ENCODE peak calls at places on chromosome 1, in seven cellular contexts. One of them, this sample, is unnamed. For H3K4me1, the result is how much of the 10 kb centered on the place peaks cover.

GRCh38 chr1:3069491-3070303 is 694 bp downstream of the PRDM16 start:
- DNase-seq in lower lobe of right lung: peak
- DNase-seq in HCT116: peak
- DNase-seq in astrocyte: peak
- DNase-seq in right lobe of liver: no peak
- DNase-seq in K562: no peak
- DNase-seq in spleen: peak
- DNase-seq in this sample: no peak

GRCh38 chr1:24946861-24947658 is 17.0 kb upstream of the RUNX3 start:
- DNase-seq in spleen: no peak
- DNase-seq in K562: no peak
- DNase-seq in right lobe of liver: no peak
- DNase-seq in astrocyte: peak
- DNase-seq in lower lobe of right lung: no peak
- DNase-seq in HCT116: no peak
- DNase-seq in this sample: no peak

GRCh38 chr1:41432481-41433280 is 51.8 kb downstream of the EDN2 start:
- DNase-seq in spleen: peak
- DNase-seq in astrocyte: peak
- DNase-seq in lower lobe of right lung: peak
- DNase-seq in right lobe of liver: peak
- DNase-seq in K562: peak
- DNase-seq in HCT116: peak
- DNase-seq in this sample: peak

GRCh38 chr1:3743826-3744225 is 8.4 kb upstream of the CCDC27 start:
- DNase-seq in HCT116: no peak
- DNase-seq in right lobe of liver: no peak
- DNase-seq in astrocyte: no peak
- DNase-seq in lower lobe of right lung: peak
- DNase-seq in spleen: no peak
- DNase-seq in K562: no peak
- DNase-seq in this sample: no peak

GRCh38 chr1:66354311-66354922 is 179.5 kb upstream of the SGIP1 start:
- DNase-seq in K562: no peak
- DNase-seq in lower lobe of right lung: no peak
- DNase-seq in astrocyte: peak
- DNase-seq in right lobe of liver: no peak
- DNase-seq in spleen: no peak
- DNase-seq in HCT116: no peak
- DNase-seq in this sample: no peak

GRCh38 chr1:150065184-150065871 is 2.2 kb upstream of the VPS45 start:
- DNase-seq in right lobe of liver: no peak
- DNase-seq in lower lobe of right lung: no peak
- DNase-seq in spleen: no peak
- DNase-seq in K562: no peak
- DNase-seq in astrocyte: peak
- DNase-seq in HCT116: peak
- DNase-seq in this sample: no peak

GRCh38 chr1:94971491-94971924 is 44.6 kb upstream of the CNN3 start:
- DNase-seq in HCT116: no peak
- DNase-seq in K562: no peak
- DNase-seq in right lobe of liver: no peak
- DNase-seq in spleen: no peak
- DNase-seq in lower lobe of right lung: no peak
- DNase-seq in astrocyte: peak
- DNase-seq in this sample: no peak

GRCh38 chr1:225004396-225004795 is 74.9 kb downstream of the DNAH14 start:
- DNase-seq in lower lobe of right lung: no peak
- DNase-seq in K562: no peak
- DNase-seq in HCT116: no peak
- DNase-seq in right lobe of liver: no peak
- DNase-seq in astrocyte: no peak
- DNase-seq in spleen: no peak
- DNase-seq in this sample: no peak

GRCh38 chr1:226471467-226471866 is 63.6 kb upstream of the PARP1 start:
- DNase-seq in spleen: no peak
- DNase-seq in right lobe of liver: no peak
- DNase-seq in HCT116: no peak
- DNase-seq in astrocyte: no peak
- DNase-seq in K562: no peak
- DNase-seq in lower lobe of right lung: no peak
- DNase-seq in this sample: no peak

GRCh38 chr1:160460683-160461287 is 60.4 kb downstream of the VANGL2 start:
- DNase-seq in HCT116: no peak
- DNase-seq in right lobe of liver: no peak
- DNase-seq in astrocyte: no peak
- DNase-seq in K562: no peak
- DNase-seq in spleen: no peak
- DNase-seq in lower lobe of right lung: no peak
- DNase-seq in this sample: no peak

GRCh38 chr1:214615111-214615510 is 12.1 kb downstream of the CENPF start:
- DNase-seq in astrocyte: peak
- DNase-seq in K562: no peak
- DNase-seq in spleen: no peak
- DNase-seq in right lobe of liver: no peak
- DNase-seq in lower lobe of right lung: no peak
- DNase-seq in HCT116: no peak
- DNase-seq in this sample: no peak

GRCh38 chr1:235933483-235934116 is 66.9 kb upstream of the LYST start:
- DNase-seq in spleen: no peak
- DNase-seq in right lobe of liver: no peak
- DNase-seq in HCT116: no peak
- DNase-seq in K562: no peak
- DNase-seq in lower lobe of right lung: peak
- DNase-seq in astrocyte: no peak
- DNase-seq in this sample: no peak

GRCh38 chr1:199007423-199007822 is 368.6 kb downstream of the PTPRC start:
- DNase-seq in right lobe of liver: no peak
- DNase-seq in spleen: no peak
- DNase-seq in astrocyte: no peak
- DNase-seq in lower lobe of right lung: peak
- DNase-seq in HCT116: no peak
- DNase-seq in K562: no peak
- DNase-seq in this sample: peak

GRCh38 chr1:3066826-3067225 is 2.2 kb upstream of the PRDM16 start:
- DNase-seq in lower lobe of right lung: peak
- DNase-seq in spleen: peak
- DNase-seq in K562: no peak
- DNase-seq in right lobe of liver: no peak
- DNase-seq in astrocyte: no peak
- DNase-seq in HCT116: no peak
- DNase-seq in this sample: no peak

GRCh38 chr1:43367026-43367903 is 546 bp downstream of the ELOVL1 start:
- DNase-seq in lower lobe of right lung: peak
- DNase-seq in astrocyte: peak
- DNase-seq in K562: peak
- DNase-seq in HCT116: peak
- DNase-seq in spleen: peak
- DNase-seq in right lobe of liver: no peak
- DNase-seq in this sample: peak

GRCh38 chr1:43307458-43308158 is 6.8 kb downstream of the TIE1 start:
- DNase-seq in lower lobe of right lung: peak
- DNase-seq in spleen: peak
- DNase-seq in HCT116: no peak
- DNase-seq in K562: no peak
- DNase-seq in right lobe of liver: no peak
- DNase-seq in astrocyte: no peak
- DNase-seq in this sample: no peak

GRCh38 chr1:214566158-214567104 is 15.0 kb upstream of the PTPN14 start:
- DNase-seq in right lobe of liver: no peak
- DNase-seq in lower lobe of right lung: no peak
- DNase-seq in spleen: no peak
- DNase-seq in HCT116: no peak
- DNase-seq in astrocyte: peak
- DNase-seq in K562: no peak
- DNase-seq in this sample: no peak

GRCh38 chr1:17013598-17014320 is 2.0 kb upstream of the ATP13A2 start:
- DNase-seq in spleen: peak
- DNase-seq in right lobe of liver: no peak
- DNase-seq in K562: peak
- DNase-seq in astrocyte: peak
- DNase-seq in HCT116: no peak
- DNase-seq in lower lobe of right lung: peak
- DNase-seq in this sample: no peak

GRCh38 chr1:230509281-230509977 is 83.3 kb upstream of the PGBD5 start:
- DNase-seq in K562: no peak
- DNase-seq in astrocyte: peak
- DNase-seq in right lobe of liver: no peak
- DNase-seq in lower lobe of right lung: no peak
- DNase-seq in spleen: no peak
- DNase-seq in HCT116: no peak
- DNase-seq in this sample: no peak

GRCh38 chr1:10962483-10962882 is 50.0 kb upstream of the TARDBP start:
- DNase-seq in K562: no peak
- DNase-seq in spleen: no peak
- DNase-seq in lower lobe of right lung: no peak
- DNase-seq in astrocyte: peak
- DNase-seq in HCT116: no peak
- DNase-seq in right lobe of liver: no peak
- DNase-seq in this sample: no peak

GRCh38 chr1:223683586-223684487 is 18.3 kb upstream of the CAPN8 start:
- DNase-seq in HCT116: no peak
- DNase-seq in K562: peak
- DNase-seq in right lobe of liver: peak
- DNase-seq in spleen: no peak
- DNase-seq in lower lobe of right lung: no peak
- DNase-seq in astrocyte: no peak
- DNase-seq in this sample: peak

GRCh38 chr1:25799758-25800537 is at the start of gene SELENON:
- DNase-seq in lower lobe of right lung: peak
- DNase-seq in right lobe of liver: peak
- DNase-seq in spleen: peak
- DNase-seq in HCT116: no peak
- DNase-seq in K562: peak
- DNase-seq in astrocyte: peak
- DNase-seq in this sample: peak

GRCh38 chr1:92538413-92539061 is 51.8 kb upstream of the GFI1 start:
- DNase-seq in astrocyte: peak
- DNase-seq in K562: no peak
- DNase-seq in right lobe of liver: no peak
- DNase-seq in lower lobe of right lung: no peak
- DNase-seq in spleen: no peak
- DNase-seq in HCT116: no peak
- DNase-seq in this sample: no peak

GRCh38 chr1:94602802-94603625 is 61.5 kb upstream of the F3 start:
- DNase-seq in HCT116: no peak
- DNase-seq in astrocyte: peak
- DNase-seq in K562: no peak
- DNase-seq in lower lobe of right lung: no peak
- DNase-seq in spleen: no peak
- DNase-seq in right lobe of liver: no peak
- DNase-seq in this sample: no peak

GRCh38 chr1:246797597-246797996 is 73.4 kb downstream of the SCCPDH start:
- DNase-seq in astrocyte: no peak
- DNase-seq in K562: peak
- DNase-seq in spleen: no peak
- DNase-seq in right lobe of liver: no peak
- DNase-seq in lower lobe of right lung: no peak
- DNase-seq in HCT116: no peak
- DNase-seq in this sample: no peak
- H3K4me1 ChIP-seq in astrocyte: under half
- H3K4me1 ChIP-seq in K562: under half
- H3K4me1 ChIP-seq in spleen: under half
- H3K4me1 ChIP-seq in right lobe of liver: under half
- H3K4me1 ChIP-seq in lower lobe of right lung: under half
- H3K4me1 ChIP-seq in HCT116: under half
- H3K4me1 ChIP-seq in this sample: under half

DNA sequence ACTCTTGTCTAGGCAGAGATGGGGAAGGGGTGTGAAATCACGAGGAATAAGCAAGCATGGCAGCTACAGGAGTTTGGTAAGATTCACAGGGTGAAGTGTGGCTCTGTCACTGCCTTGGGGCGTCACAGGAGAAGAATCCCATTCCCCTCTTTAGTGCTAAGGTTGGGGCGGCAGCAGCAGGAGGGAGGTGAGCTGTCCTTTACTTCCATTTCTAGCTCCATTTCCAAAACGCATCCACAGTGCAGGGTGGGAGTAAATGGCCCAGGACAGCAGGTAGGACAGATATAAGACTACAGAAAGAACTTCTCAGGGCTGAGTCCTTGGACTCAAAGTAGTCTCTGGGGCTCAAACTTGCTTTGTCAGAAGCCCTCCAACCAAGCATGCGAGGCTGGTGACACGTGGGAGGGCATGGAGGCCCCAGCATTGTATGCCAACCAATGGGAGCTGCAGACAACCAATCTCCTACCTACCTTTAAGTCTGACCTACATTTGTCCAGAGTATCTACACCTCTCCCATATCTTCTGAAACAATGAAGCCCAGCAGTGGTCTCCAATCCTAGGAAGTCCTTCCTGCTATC is 8.5 kb downstream of the MEF2D start:
- DNase-seq in right lobe of liver: no peak
- DNase-seq in astrocyte: no peak
- DNase-seq in lower lobe of right lung: no peak
- DNase-seq in HCT116: no peak
- DNase-seq in K562: no peak
- DNase-seq in spleen: no peak
- DNase-seq in this sample: peak
- H3K4me1 ChIP-seq in right lobe of liver: under half
- H3K4me1 ChIP-seq in astrocyte: half or more
- H3K4me1 ChIP-seq in lower lobe of right lung: half or more
- H3K4me1 ChIP-seq in HCT116: under half
- H3K4me1 ChIP-seq in K562: half or more
- H3K4me1 ChIP-seq in spleen: half or more
- H3K4me1 ChIP-seq in this sample: half or more

GRCh38 chr1:206658981-206659273 is 23.6 kb downstream of the DYRK3 start:
- DNase-seq in right lobe of liver: no peak
- DNase-seq in K562: peak
- DNase-seq in HCT116: no peak
- DNase-seq in spleen: no peak
- DNase-seq in lower lobe of right lung: no peak
- DNase-seq in astrocyte: no peak
- DNase-seq in this sample: no peak
- H3K4me1 ChIP-seq in right lobe of liver: under half
- H3K4me1 ChIP-seq in K562: half or more
- H3K4me1 ChIP-seq in HCT116: under half
- H3K4me1 ChIP-seq in spleen: under half
- H3K4me1 ChIP-seq in lower lobe of right lung: under half
- H3K4me1 ChIP-seq in astrocyte: under half
- H3K4me1 ChIP-seq in this sample: under half

GRCh38 chr1:27557596-27558340 is 46.2 kb downstream of the AHDC1 start:
- DNase-seq in right lobe of liver: no peak
- DNase-seq in K562: no peak
- DNase-seq in spleen: no peak
- DNase-seq in HCT116: peak
- DNase-seq in lower lobe of right lung: no peak
- DNase-seq in astrocyte: no peak
- DNase-seq in this sample: no peak
- H3K4me1 ChIP-seq in right lobe of liver: under half
- H3K4me1 ChIP-seq in K562: half or more
- H3K4me1 ChIP-seq in spleen: half or more
- H3K4me1 ChIP-seq in HCT116: under half
- H3K4me1 ChIP-seq in lower lobe of right lung: half or more
- H3K4me1 ChIP-seq in astrocyte: under half
- H3K4me1 ChIP-seq in this sample: under half

GRCh38 chr1:121445677-121446076 is 260.9 kb downstream of the SRGAP2C start:
- DNase-seq in K562: no peak
- DNase-seq in lower lobe of right lung: no peak
- DNase-seq in astrocyte: no peak
- DNase-seq in right lobe of liver: no peak
- DNase-seq in HCT116: no peak
- DNase-seq in spleen: no peak
- DNase-seq in this sample: no peak
- H3K4me1 ChIP-seq in K562: under half
- H3K4me1 ChIP-seq in lower lobe of right lung: under half
- H3K4me1 ChIP-seq in astrocyte: under half
- H3K4me1 ChIP-seq in right lobe of liver: under half
- H3K4me1 ChIP-seq in HCT116: under half
- H3K4me1 ChIP-seq in spleen: under half
- H3K4me1 ChIP-seq in this sample: half or more

This sample was measured in Karpas-422.